ENCODE peak calls at places on chromosomes 2 and 18, in four cellular contexts. K is left lung, E is cardiac fibroblast, L is heart left ventricle. D is an unnamed sample.

GRCh38 chr2:94762600-94762999 is 108.6 kb upstream of the TEKT4 start:
- DNase-seq in K (no peak), E (no peak), L (no peak), D (no peak)

GRCh38 chr2:200609027-200609614 is 23.3 kb downstream of the AOX1 start:
- DNase-seq in L (no peak), E (peak), K (no peak), D (no peak)

GRCh38 chr2:240925191-240925575 is 19.0 kb downstream of the CROCC2 start:
- DNase-seq in L (peak), K (peak), E (no peak), D (no peak)

GRCh38 chr2:237195396-237196119 is 109.9 kb downstream of the COPS8 start:
- DNase-seq in E (no peak), L (no peak), K (no peak), D (no peak)

GRCh38 chr2:130759906-130760753 is 4.8 kb downstream of the AMER3 start:
- DNase-seq in L (no peak), E (peak), K (peak), D (no peak)

GRCh38 chr2:239441261-239441701 is 40.5 kb upstream of the HDAC4 start:
- DNase-seq in K (no peak), E (no peak), L (no peak), D (peak)

GRCh38 chr2:82215212-82215611 is 1910.7 kb upstream of the LRRTM1 start:
- DNase-seq in L (no peak), E (no peak), K (peak), D (no peak)

GRCh38 chr2:42645551-42645950 is 77.1 kb downstream of the MTA3 start:
- DNase-seq in E (no peak), K (no peak), L (no peak), D (no peak)

GRCh38 chr2:8477511-8478132 is 204.2 kb upstream of the ID2 start:
- DNase-seq in K (no peak), L (no peak), E (no peak), D (no peak)

GRCh38 chr2:231482806-231483391 is 18.6 kb upstream of the NCL start:
- DNase-seq in E (peak), L (peak), K (peak), D (no peak)

GRCh38 chr18:75391275-75392115 is 36.0 kb downstream of the SMIM21 start:
- DNase-seq in L (no peak), K (no peak), E (no peak), D (no peak)

GRCh38 chr2:101132202-101132601 is 19.0 kb downstream of the TBC1D8 start:
- DNase-seq in K (no peak), E (no peak), L (no peak), D (no peak)

GRCh38 chr2:36706021-36706328 is 9.5 kb downstream of the VIT start:
- DNase-seq in E (no peak), L (no peak), K (no peak), D (no peak)

GRCh38 chr2:95056044-95056443 is 30.5 kb downstream of the MAL start:
- DNase-seq in L (no peak), K (no peak), E (no peak), D (no peak)

GRCh38 chr2:239311132-239312040 is 89.4 kb downstream of the HDAC4 start:
- DNase-seq in K (peak), L (no peak), E (no peak), D (no peak)

GRCh38 chr2:117485588-117485987 is 328.9 kb upstream of the DDX18 start:
- DNase-seq in K (no peak), L (no peak), E (no peak), D (no peak)

GRCh38 chr2:171516793-171517192 is 5.5 kb upstream of the CYBRD1 start:
- DNase-seq in L (no peak), K (no peak), E (no peak), D (no peak)

GRCh38 chr2:121504316-121504715 is 26.4 kb upstream of the RNU4ATAC start:
- DNase-seq in L (no peak), K (no peak), E (peak), D (no peak)

GRCh38 chr2:127698553-127699355 is 2.5 kb upstream of the SFT2D3 start:
- DNase-seq in L (no peak), E (no peak), K (peak), D (no peak)

GRCh38 chr2:44933434-44933951 is 8.0 kb upstream of the SIX3 start:
- DNase-seq in E (no peak), L (no peak), K (no peak), D (no peak)

GRCh38 chr2:230935132-230935435 is 10.0 kb upstream of the GPR55 start:
- DNase-seq in E (no peak), K (no peak), L (no peak), D (no peak)

GRCh38 chr18:55351220-55351619 is 236.8 kb downstream of the TCF4 start:
- DNase-seq in L (no peak), E (peak), K (no peak), D (no peak)

GRCh38 chr2:67650292-67651133 is 253.4 kb downstream of the ETAA1 start:
- DNase-seq in K (peak), L (peak), E (peak), D (peak)

GRCh38 chr2:38254796-38255195 is 122.3 kb downstream of the ATL2 start:
- DNase-seq in L (no peak), K (no peak), E (no peak), D (no peak)

GRCh38 chr2:190634381-190634780 is 14.5 kb upstream of the NAB1 start:
- DNase-seq in E (peak), K (no peak), L (no peak), D (no peak)

GRCh38 chr2:202494300-202494699 is 118.2 kb downstream of the BMPR2 start:
- DNase-seq in L (no peak), K (no peak), E (peak), D (no peak)

GRCh38 chr2:239390546-239391285 is 10.1 kb downstream of the HDAC4 start:
- DNase-seq in K (peak), L (no peak), E (no peak), D (no peak)

GRCh38 chr18:33928226-33928625 is 296.5 kb downstream of the NOL4 start:
- DNase-seq in K (no peak), E (peak), L (no peak), D (peak)

GRCh38 chr2:156115338-156115737 is 217.2 kb downstream of the NR4A2 start:
- DNase-seq in L (no peak), E (peak), K (no peak), D (peak)

GRCh38 chr2:111239107-111239506 is 118.4 kb downstream of the BCL2L11 start:
- DNase-seq in E (no peak), L (no peak), K (no peak), D (no peak)

GRCh38 chr18:48555465-48555995 is 16.7 kb downstream of the CTIF start:
- DNase-seq in K (no peak), E (no peak), L (no peak), D (no peak)

GRCh38 chr2:207243601-207244000 is 77.9 kb upstream of the KLF7 start:
- DNase-seq in L (no peak), E (no peak), K (no peak), D (no peak)

GRCh38 chr2:20079546-20080115 is 28.2 kb upstream of the LAPTM4A start:
- DNase-seq in E (no peak), K (no peak), L (no peak), D (no peak)

GRCh38 chr2:1653956-1654695 is 90.2 kb downstream of the PXDN start:
- DNase-seq in K (no peak), E (peak), L (no peak), D (peak)

GRCh38 chr2:178397002-178397605 is 53.9 kb downstream of the PRKRA start:
- DNase-seq in E (peak), L (no peak), K (no peak), D (no peak)

GRCh38 chr2:46008082-46008870 is 288.9 kb upstream of the EPAS1 start:
- DNase-seq in L (no peak), E (peak), K (no peak), D (no peak)

GRCh38 chr2:135685361-135685760 is 56.3 kb upstream of the UBXN4 start:
- DNase-seq in L (no peak), K (no peak), E (peak), D (no peak)
- TF ChIP-seq CTCF in L (no peak), K (no peak), E (no peak), D (no peak)

GRCh38 chr2:77519888-77520506 is 2.2 kb downstream of the LRRTM4 start:
- DNase-seq in L (no peak), E (no peak), K (no peak), D (no peak)
- H3K4me3 ChIP-seq in L (peak), E (no peak), K (no peak), D (no peak)

GRCh38 chr2:11446733-11447248 is 19.2 kb downstream of the E2F6 start:
- DNase-seq in L (no peak), K (no peak), E (peak), D (peak)

DNA sequence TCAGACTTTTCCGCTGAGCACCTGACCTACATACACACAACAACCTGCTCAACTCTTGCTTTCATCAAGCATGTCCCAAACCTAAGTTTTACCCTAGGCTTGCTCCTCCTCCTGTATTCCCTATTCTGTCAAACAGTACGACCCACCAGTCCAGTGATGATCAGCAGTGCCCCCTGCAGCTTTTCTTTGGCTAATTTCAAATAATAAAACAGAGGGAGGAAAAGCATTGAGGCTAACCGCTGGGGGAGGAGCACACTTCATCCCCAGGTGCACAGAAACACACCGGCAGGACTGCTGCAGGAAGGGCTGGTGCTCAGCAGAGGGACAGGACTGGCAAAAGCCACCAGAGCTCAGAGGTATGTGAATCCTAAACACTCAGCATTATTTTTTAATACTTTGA is 21.2 kb downstream of the E2F6 start:
- DNase-seq in K (no peak), L (no peak), E (no peak), D (no peak)
- TF ChIP-seq CTCF in K (no peak), L (no peak), E (no peak), D (no peak)

GRCh38 chr2:102141915-102142828 is at the start of gene IL1R1:
- DNase-seq in L (peak), E (peak), K (peak), D (peak)
- H3K4me3 ChIP-seq in L (peak), E (peak), K (peak), D (peak)

GRCh38 chr2:162153608-162154224 is 1.7 kb upstream of the GCG start:
- DNase-seq in L (no peak), K (no peak), E (peak), D (peak)

GRCh38 chr2:162156149-162156548 is 4.1 kb upstream of the GCG start:
- DNase-seq in E (no peak), K (no peak), L (no peak), D (no peak)

GRCh38 chr2:162152147-162152546 is at the start of gene GCG:
- DNase-seq in L (no peak), E (no peak), K (no peak), D (no peak)

GRCh38 chr2:162149940-162150339 is 2.1 kb downstream of the GCG start:
- DNase-seq in K (no peak), L (no peak), E (no peak), D (no peak)

GRCh38 chr2:162155093-162155492 is 3.0 kb upstream of the GCG start:
- DNase-seq in E (no peak), K (no peak), L (no peak), D (no peak)
- TF ChIP-seq CTCF in E (peak), K (no peak), L (no peak), D (no peak)

DNA sequence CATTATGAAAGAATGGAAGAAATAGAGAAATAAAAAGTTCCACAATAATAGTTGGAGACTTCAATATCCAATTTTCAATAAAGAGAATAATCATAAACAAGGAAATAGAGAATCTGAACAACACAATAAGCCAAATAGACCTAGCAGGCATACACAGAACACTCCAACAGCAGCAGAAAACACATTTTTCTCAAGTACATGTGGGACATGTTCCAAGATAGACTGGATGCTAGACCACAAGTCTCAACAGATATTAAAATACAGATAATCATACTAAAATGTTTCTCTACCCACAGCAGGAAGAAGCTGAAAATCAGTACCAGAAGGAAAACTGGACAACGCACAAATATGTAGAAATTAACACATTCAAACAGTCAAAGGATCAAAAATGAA is 113.9 kb downstream of the USP34 start:
- DNase-seq in K (no peak), E (peak), L (no peak), D (peak)
- H3K4me3 ChIP-seq in K (no peak), E (no peak), L (no peak), D (no peak)

GRCh38 chr18:47531759-47532158 is 280.3 kb upstream of the SKOR2 start:
- DNase-seq in L (no peak), E (no peak), K (no peak), D (no peak)
- TF ChIP-seq CTCF in L (no peak), E (no peak), K (no peak), D (no peak)

DNA sequence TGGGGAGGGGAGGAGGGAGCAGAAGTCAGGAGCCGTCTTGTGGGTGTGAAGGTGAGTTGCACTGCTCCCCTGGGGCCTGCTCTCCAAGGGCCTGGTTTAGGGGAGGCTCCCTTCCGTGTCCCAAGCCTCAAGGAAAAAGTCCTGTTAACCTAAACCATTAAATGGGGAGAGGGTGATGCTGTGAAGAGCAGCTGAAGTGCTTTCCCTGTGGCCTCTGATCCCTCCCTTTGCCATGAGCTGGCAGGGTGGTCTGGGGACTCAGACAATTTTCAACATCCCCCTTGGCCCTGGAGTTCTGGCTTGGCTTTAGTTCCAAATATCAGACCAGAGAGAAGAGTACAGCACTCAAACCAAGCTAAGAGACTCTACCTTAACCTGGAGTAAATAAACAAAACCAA is 692 bp upstream of the POMC start:
- DNase-seq in L (no peak), K (no peak), E (no peak), D (no peak)
- H3K4me3 ChIP-seq in L (no peak), K (no peak), E (no peak), D (no peak)

D was measured in astrocyte of the cerebellum.